ENCODE peak calls at places on chromosomes 3 and 15, in six cellular contexts. I is osteoblast, L is type B pancreatic cell, C is foreskin fibroblast, R is fibroblast of mammary gland, G is hepatocyte. T is an unnamed sample.
A peak's percentile ranks its signal among the peaks of the same experiment; 100 is the strongest.

GRCh38 chr3:141152801-141153678 is 78.6 kb upstream of the PXYLP1 start:
- DNase-seq in C (no peak), G (no peak), L (no peak), R (no peak), I (no peak), T (no peak)

GRCh38 chr3:56125358-56126005 is 342.8 kb downstream of the ERC2 start:
- DNase-seq in C (peak; percentile 91), I (peak; percentile 88), R (peak; percentile 77), L (no peak), G (peak; percentile 52), T (peak; percentile 50)

GRCh38 chr3:177633671-177634207 is 436.5 kb upstream of the TBL1XR1 start:
- DNase-seq in L (no peak), R (peak; percentile 93), G (no peak), I (peak; percentile 62), C (peak; percentile 50), T (peak; percentile 27)

GRCh38 chr15:71136159-71137137 is 21.2 kb downstream of the THSD4 start:
- DNase-seq in G (no peak), C (peak; percentile 88), I (no peak), R (peak; percentile 84), L (no peak), T (peak; percentile 83)

GRCh38 chr3:170961616-170962400 is 53.4 kb upstream of the EIF5A2 start:
- DNase-seq in R (peak; percentile 64), I (peak; percentile 66), L (no peak), G (peak; percentile 50), C (peak; percentile 11), T (peak; percentile 37)

GRCh38 chr15:79451361-79451999 is 19.3 kb downstream of the MINAR1 start:
- DNase-seq in G (no peak), L (no peak), R (no peak), C (no peak), I (peak; percentile 63), T (no peak)

GRCh38 chr15:64503197-64503596 is 42.8 kb downstream of the ZNF609 start:
- DNase-seq in R (peak; percentile 44), C (no peak), I (no peak), L (no peak), G (no peak), T (peak; percentile 57)

GRCh38 chr3:155281892-155282291 is 11.6 kb downstream of the STRIT1 start:
- DNase-seq in C (peak; percentile 10), G (no peak), L (no peak), R (peak; percentile 10), I (no peak), T (peak; percentile 11)

GRCh38 chr3:101303089-101303731 is 17.2 kb downstream of the IMPG2 start:
- DNase-seq in I (no peak), C (no peak), G (no peak), L (no peak), R (peak; percentile 71), T (no peak)

GRCh38 chr3:116000315-116000714 is 377.0 kb downstream of the GAP43 start:
- DNase-seq in L (no peak), C (peak; percentile 91), I (peak; percentile 45), R (peak; percentile 99), G (peak; percentile 45), T (peak; percentile 88)

GRCh38 chr3:53420831-53421230 is 73.5 kb upstream of the DCP1A start:
- DNase-seq in I (peak; percentile 58), G (no peak), C (no peak), R (no peak), L (no peak), T (no peak)

GRCh38 chr3:168933614-168934013 is 729.9 kb downstream of the MECOM start:
- DNase-seq in L (no peak), R (peak; percentile 10), I (peak; percentile 43), G (no peak), C (no peak), T (peak; percentile 62)

GRCh38 chr3:18609184-18609583 is 184.0 kb upstream of the SATB1 start:
- DNase-seq in C (no peak), L (no peak), I (no peak), R (no peak), G (no peak), T (no peak)

GRCh38 chr3:16536996-16537395 is 23.5 kb upstream of the RFTN1 start:
- DNase-seq in G (no peak), R (no peak), I (no peak), C (no peak), L (no peak), T (no peak)

GRCh38 chr15:96359772-96360498 is 29.4 kb downstream of the NR2F2 start:
- DNase-seq in L (no peak), C (no peak), I (peak; percentile 93), R (peak; percentile 61), G (no peak), T (peak; percentile 49)

DNA sequence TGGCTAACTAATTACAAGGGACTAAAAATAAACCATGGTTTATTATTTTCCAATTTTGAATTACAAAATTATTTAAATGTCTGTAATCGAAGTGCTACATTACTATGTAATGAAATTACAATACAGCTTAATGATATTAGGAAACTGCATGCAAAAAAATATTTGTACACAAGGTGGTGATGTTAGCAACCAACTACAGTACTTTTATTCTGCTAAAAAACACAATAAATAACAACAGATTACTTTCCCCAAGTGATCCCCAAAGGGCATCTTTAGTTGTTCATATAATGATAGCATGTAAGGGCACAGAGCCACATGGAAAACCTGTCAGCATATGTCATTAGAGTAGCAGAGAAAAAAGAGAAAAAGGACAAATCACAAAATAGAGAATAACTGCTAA is 147.5 kb upstream of the SOX2 start:
- DNase-seq in G (no peak), R (peak; percentile 4), C (no peak), L (no peak), I (no peak), T (no peak)
- TF ChIP-seq CTCF in G (no peak), R (no peak), C (no peak), L (no peak), I (no peak), T (no peak)

GRCh38 chr3:126472277-126473006 is 3.2 kb downstream of the ZXDC start:
- DNase-seq in C (peak; percentile 80), R (peak; percentile 89), L (no peak), G (peak; percentile 86), I (peak; percentile 95), T (peak; percentile 75)
- TF ChIP-seq CTCF in C (peak; percentile 14), R (peak; percentile 16), L (no peak), G (no peak), I (peak; percentile 20), T (no peak)

GRCh38 chr3:50257990-50258389 is 11.0 kb upstream of the SEMA3B start:
- DNase-seq in G (no peak), R (no peak), C (no peak), L (no peak), I (peak; percentile 61), T (no peak)

GRCh38 chr3:50259432-50260026 is 9.4 kb upstream of the SEMA3B start:
- DNase-seq in G (no peak), R (no peak), C (no peak), I (peak; percentile 88), L (no peak), T (no peak)

GRCh38 chr3:50258979-50259378 is 10.0 kb upstream of the SEMA3B start:
- DNase-seq in G (no peak), R (no peak), L (no peak), I (peak; percentile 83), C (no peak), T (no peak)

GRCh38 chr3:50255251-50255615 is 13.7 kb upstream of the SEMA3B start:
- DNase-seq in R (no peak), I (no peak), G (no peak), L (no peak), C (no peak), T (no peak)

GRCh38 chr3:50256978-50257890 is 11.7 kb upstream of the SEMA3B start:
- DNase-seq in C (no peak), G (no peak), R (no peak), I (peak; percentile 93), L (no peak), T (no peak)
- TF ChIP-seq CTCF in C (peak; percentile 58), G (peak; percentile 42), R (peak; percentile 60), I (peak; percentile 64), L (peak; percentile 72), T (peak; percentile 81)

DNA sequence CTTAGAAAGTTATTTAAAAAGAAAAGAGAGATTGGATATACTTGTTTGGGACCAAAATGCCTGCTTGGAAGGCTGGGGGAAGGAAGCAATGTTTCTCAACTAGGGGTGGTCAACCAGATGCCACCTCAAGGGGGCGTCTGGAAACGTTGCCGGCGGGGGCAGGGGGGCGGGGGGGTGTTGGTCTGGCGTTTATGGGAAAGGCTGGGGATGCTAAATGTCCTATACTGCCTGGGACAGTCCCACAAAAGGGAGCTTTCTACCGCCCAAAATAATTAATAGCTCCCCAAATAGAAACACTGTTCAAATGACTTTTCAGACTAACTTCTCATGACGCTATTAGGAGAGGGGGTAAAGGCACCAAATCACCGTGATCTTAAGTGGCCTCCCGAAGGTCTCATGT is 2.2 kb downstream of the POLG start:
- DNase-seq in G (no peak), C (no peak), R (peak; percentile 30), L (no peak), I (peak; percentile 93), T (no peak)
- TF ChIP-seq CTCF in G (peak; percentile 38), C (peak; percentile 27), R (peak; percentile 41), L (peak; percentile 74), I (peak; percentile 25), T (peak; percentile 77)

DNA sequence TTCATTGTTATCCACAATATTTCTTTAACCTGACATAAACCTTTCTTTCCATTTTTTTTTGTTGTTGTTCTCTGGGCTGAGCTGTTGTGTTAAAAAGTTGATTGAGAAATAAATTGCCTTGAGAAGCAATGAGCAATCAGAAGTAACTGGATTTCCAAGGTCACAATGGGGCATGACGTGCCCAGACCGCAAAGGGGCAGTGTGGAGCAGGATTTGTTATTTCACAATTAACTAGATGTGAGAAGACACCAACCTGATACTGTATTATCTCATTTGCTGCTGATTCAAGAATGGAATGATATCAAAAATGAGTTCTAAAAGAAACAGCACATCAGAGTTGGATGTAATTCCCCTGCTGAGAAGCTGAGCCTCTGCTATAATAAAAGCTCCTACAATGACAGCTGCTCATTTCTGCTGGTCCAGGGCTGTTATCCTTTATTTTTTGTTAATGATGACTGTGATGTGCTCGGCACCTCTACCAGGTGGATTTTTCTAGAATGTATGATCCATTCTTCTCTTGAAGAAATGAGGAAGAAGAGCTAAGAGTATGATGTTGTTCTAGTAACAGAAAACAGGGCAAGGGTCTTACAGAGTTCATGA is 28.1 kb downstream of the CPNE4 start:
- DNase-seq in G (peak; percentile 46), C (peak; percentile 45), L (no peak), R (peak; percentile 60), I (peak; percentile 73), T (peak; percentile 19)
- TF ChIP-seq CTCF in G (peak; percentile 54), C (peak; percentile 52), L (peak; percentile 73), R (peak; percentile 63), I (peak; percentile 61), T (peak; percentile 72)

DNA sequence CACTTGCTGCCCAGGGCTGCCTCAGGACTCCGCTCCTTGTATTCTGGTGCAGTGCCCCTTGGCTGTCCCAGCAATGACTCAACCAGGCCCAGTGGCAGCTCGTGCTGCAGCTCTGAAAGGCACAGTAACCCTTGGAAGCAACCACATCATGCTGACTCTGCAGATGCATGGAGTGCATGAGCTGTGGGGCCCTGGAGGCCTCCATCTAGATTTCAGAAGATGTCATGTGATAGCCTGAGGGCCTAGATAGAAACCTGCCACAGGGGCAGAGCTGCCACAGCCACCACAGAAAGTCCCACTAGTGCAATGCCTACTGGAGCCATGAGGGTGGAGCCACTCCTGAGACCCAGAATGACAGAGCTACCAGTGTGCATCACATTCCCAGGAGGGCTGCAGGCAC is 117.1 kb upstream of the SMAD3 start:
- DNase-seq in L (no peak), R (peak; percentile 68), G (peak; percentile 54), I (no peak), C (peak; percentile 59), T (peak; percentile 62)
- TF ChIP-seq CTCF in L (no peak), R (no peak), G (no peak), I (no peak), C (no peak), T (peak; percentile 37)

GRCh38 chr3:10374311-10374710 is 53.4 kb upstream of the SEC13 start:
- DNase-seq in L (no peak), R (no peak), G (no peak), I (no peak), C (no peak), T (no peak)
- TF ChIP-seq CTCF in L (no peak), R (no peak), G (no peak), I (peak; percentile 5), C (no peak), T (no peak)